ENCODE peak calls at places on chromosomes 1 and 21, in four cellular contexts. One of them, this sample, is unnamed.
A peak's percentile ranks its signal among the peaks of the same experiment; 100 is the strongest.

GRCh38 chr1:231590453-231591198 is 36.0 kb upstream of the DISC1 start:
- DNase-seq in fibroblast of lung: peak; percentile 65
- DNase-seq in HAP-1: peak; percentile 50
- DNase-seq in CD8-positive, alpha-beta memory T cell: peak; percentile 27
- DNase-seq in this sample: peak; percentile 31

GRCh38 chr1:39153684-39154083 is 50.8 kb upstream of the MACF1 start:
- DNase-seq in fibroblast of lung: no peak
- DNase-seq in HAP-1: no peak
- DNase-seq in CD8-positive, alpha-beta memory T cell: no peak
- DNase-seq in this sample: no peak

GRCh38 chr1:1621682-1622577 is 6.6 kb downstream of the MIB2 start:
- DNase-seq in fibroblast of lung: peak; percentile 48
- DNase-seq in HAP-1: no peak
- DNase-seq in CD8-positive, alpha-beta memory T cell: no peak
- DNase-seq in this sample: peak; percentile 32

GRCh38 chr1:45306319-45306718 is 20.4 kb upstream of the HPDL start:
- DNase-seq in fibroblast of lung: peak; percentile 32
- DNase-seq in HAP-1: no peak
- DNase-seq in CD8-positive, alpha-beta memory T cell: no peak
- DNase-seq in this sample: peak; percentile 16

GRCh38 chr1:1757422-1758058 is 20.7 kb downstream of the NADK start:
- DNase-seq in fibroblast of lung: no peak
- DNase-seq in HAP-1: no peak
- DNase-seq in CD8-positive, alpha-beta memory T cell: no peak
- DNase-seq in this sample: no peak

GRCh38 chr1:212649020-212649419 is 40.5 kb downstream of the ATF3 start:
- DNase-seq in fibroblast of lung: peak; percentile 48
- DNase-seq in HAP-1: no peak
- DNase-seq in CD8-positive, alpha-beta memory T cell: no peak
- DNase-seq in this sample: no peak

GRCh38 chr1:2145946-2146835 is 48.4 kb downstream of the FAAP20 start:
- DNase-seq in fibroblast of lung: no peak
- DNase-seq in HAP-1: no peak
- DNase-seq in CD8-positive, alpha-beta memory T cell: peak; percentile 75
- DNase-seq in this sample: no peak

GRCh38 chr1:71490432-71490831 is 409.6 kb upstream of the ZRANB2 start:
- DNase-seq in fibroblast of lung: peak; percentile 65
- DNase-seq in HAP-1: no peak
- DNase-seq in CD8-positive, alpha-beta memory T cell: no peak
- DNase-seq in this sample: peak; percentile 35

GRCh38 chr1:91120421-91120820 is 98.6 kb upstream of the ZNF644 start:
- DNase-seq in fibroblast of lung: no peak
- DNase-seq in HAP-1: peak; percentile 49
- DNase-seq in CD8-positive, alpha-beta memory T cell: no peak
- DNase-seq in this sample: no peak

GRCh38 chr1:169013821-169014220 is 92.7 kb upstream of the ATP1B1 start:
- DNase-seq in fibroblast of lung: no peak
- DNase-seq in HAP-1: no peak
- DNase-seq in CD8-positive, alpha-beta memory T cell: no peak
- DNase-seq in this sample: no peak

GRCh38 chr1:95475686-95476457 is 241.9 kb downstream of the RWDD3 start:
- DNase-seq in fibroblast of lung: no peak
- DNase-seq in HAP-1: no peak
- DNase-seq in CD8-positive, alpha-beta memory T cell: no peak
- DNase-seq in this sample: no peak

GRCh38 chr21:16280731-16281130 is 550.9 kb downstream of the USP25 start:
- DNase-seq in fibroblast of lung: peak; percentile 57
- DNase-seq in HAP-1: peak; percentile 75
- DNase-seq in CD8-positive, alpha-beta memory T cell: no peak
- DNase-seq in this sample: no peak

GRCh38 chr21:16285646-16286223 is 556.0 kb downstream of the USP25 start:
- DNase-seq in fibroblast of lung: peak; percentile 18
- DNase-seq in HAP-1: no peak
- DNase-seq in CD8-positive, alpha-beta memory T cell: no peak
- DNase-seq in this sample: no peak

GRCh38 chr21:16279658-16280581 is 550.1 kb downstream of the USP25 start:
- DNase-seq in fibroblast of lung: peak; percentile 80
- DNase-seq in HAP-1: peak; percentile 100
- DNase-seq in CD8-positive, alpha-beta memory T cell: no peak
- DNase-seq in this sample: peak; percentile 23
- H3K4me3 ChIP-seq in fibroblast of lung: peak overlapping the region; percentile 38
- H3K4me3 ChIP-seq in HAP-1: peak overlapping the region; percentile 22
- H3K4me3 ChIP-seq in CD8-positive, alpha-beta memory T cell: no peak overlapping the region
- H3K4me3 ChIP-seq in this sample: peak overlapping the region; percentile 25

DNA sequence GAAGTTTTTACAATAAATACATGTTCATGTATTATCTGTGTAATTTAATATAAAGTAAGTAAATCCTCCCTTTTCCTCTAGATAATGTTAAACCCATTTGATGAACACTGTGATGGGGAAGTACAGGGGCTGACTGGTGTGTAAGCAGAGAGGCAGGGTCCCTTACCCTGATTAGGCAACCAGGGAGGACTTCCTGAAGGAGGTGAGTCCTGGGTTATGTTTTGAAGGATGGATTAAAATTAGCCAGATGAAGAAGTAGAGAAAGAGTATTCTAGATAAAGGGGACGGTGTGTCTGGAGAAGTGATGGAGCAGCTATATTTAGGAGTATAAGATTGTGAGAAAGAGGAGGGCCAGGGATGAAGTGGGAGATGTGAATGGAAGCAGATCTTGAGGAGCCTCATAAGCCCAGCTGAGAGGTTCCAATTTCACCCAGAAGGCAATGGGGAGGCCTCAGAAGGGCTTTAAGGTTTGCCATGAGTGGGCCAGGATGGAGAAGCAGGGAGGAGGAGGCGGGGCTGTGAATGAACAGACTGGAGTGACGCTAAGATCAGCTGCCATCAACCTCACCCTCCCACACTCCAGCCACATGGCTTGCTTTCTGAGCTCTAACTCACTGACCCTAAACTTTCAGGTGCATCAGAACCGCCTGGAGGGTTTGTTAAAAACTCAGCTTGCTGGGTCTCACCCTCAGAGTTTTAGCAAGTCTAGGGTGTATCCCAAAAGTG is 30.9 kb upstream of the ID3 start:
- DNase-seq in fibroblast of lung: no peak
- DNase-seq in HAP-1: no peak
- DNase-seq in CD8-positive, alpha-beta memory T cell: no peak
- DNase-seq in this sample: no peak
- H3K4me3 ChIP-seq in fibroblast of lung: no peak overlapping the region
- H3K4me3 ChIP-seq in HAP-1: no peak overlapping the region
- H3K4me3 ChIP-seq in CD8-positive, alpha-beta memory T cell: no peak overlapping the region
- H3K4me3 ChIP-seq in this sample: no peak overlapping the region

GRCh38 chr1:43976890-43977289 is 2.1 kb upstream of the B4GALT2 start:
- DNase-seq in fibroblast of lung: no peak
- DNase-seq in HAP-1: no peak
- DNase-seq in CD8-positive, alpha-beta memory T cell: no peak
- DNase-seq in this sample: no peak
- H3K4me3 ChIP-seq in fibroblast of lung: no peak overlapping the region
- H3K4me3 ChIP-seq in HAP-1: no peak overlapping the region
- H3K4me3 ChIP-seq in CD8-positive, alpha-beta memory T cell: no peak overlapping the region
- H3K4me3 ChIP-seq in this sample: no peak overlapping the region

DNA sequence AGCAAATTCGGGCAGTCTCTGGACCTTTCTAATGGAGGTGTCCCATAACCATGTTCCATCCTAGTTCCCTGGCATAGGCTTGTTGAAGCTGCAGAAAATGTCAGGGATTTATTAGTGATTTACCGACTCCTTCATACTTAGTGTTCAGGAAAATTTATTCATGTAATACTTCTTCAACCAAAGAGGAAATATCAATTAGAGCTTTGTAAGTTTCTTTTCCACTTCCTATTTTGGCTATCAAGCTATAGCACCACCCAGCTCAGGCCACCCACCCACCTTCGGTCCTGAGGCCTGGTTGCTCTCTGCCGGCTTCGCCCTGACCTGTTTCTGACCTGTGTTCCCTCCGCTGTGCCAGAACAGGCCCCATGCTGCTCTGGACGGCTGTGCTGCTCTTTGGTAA is at the start of gene FCRL6:
- DNase-seq in fibroblast of lung: no peak
- DNase-seq in HAP-1: no peak
- DNase-seq in CD8-positive, alpha-beta memory T cell: no peak
- DNase-seq in this sample: no peak
- H3K4me3 ChIP-seq in fibroblast of lung: no peak within 1 kb of the TSS
- H3K4me3 ChIP-seq in HAP-1: no peak within 1 kb of the TSS
- H3K4me3 ChIP-seq in CD8-positive, alpha-beta memory T cell: peak within 1 kb of the TSS; percentile 50
- H3K4me3 ChIP-seq in this sample: no peak within 1 kb of the TSS

GRCh38 chr1:99005537-99005942 is 879 bp upstream of the PLPPR5 start:
- DNase-seq in fibroblast of lung: peak; percentile 1
- DNase-seq in HAP-1: no peak
- DNase-seq in CD8-positive, alpha-beta memory T cell: no peak
- DNase-seq in this sample: no peak
- H3K4me3 ChIP-seq in fibroblast of lung: peak overlapping the region; percentile 55
- H3K4me3 ChIP-seq in HAP-1: peak overlapping the region; percentile 36
- H3K4me3 ChIP-seq in CD8-positive, alpha-beta memory T cell: no peak overlapping the region
- H3K4me3 ChIP-seq in this sample: peak overlapping the region; percentile 48

GRCh38 chr1:19780267-19780877 is 19.3 kb downstream of the TMCO4 start:
- DNase-seq in fibroblast of lung: no peak
- DNase-seq in HAP-1: no peak
- DNase-seq in CD8-positive, alpha-beta memory T cell: no peak
- DNase-seq in this sample: no peak
- H3K4me3 ChIP-seq in fibroblast of lung: no peak overlapping the region
- H3K4me3 ChIP-seq in HAP-1: no peak overlapping the region
- H3K4me3 ChIP-seq in CD8-positive, alpha-beta memory T cell: no peak overlapping the region
- H3K4me3 ChIP-seq in this sample: no peak overlapping the region

This sample was measured in skeletal muscle cell.